ENCODE peak calls at places on chromosomes 3 and 15, in four cellular contexts. Z is HepG2, H is GM12878, P is H1. V is an unnamed sample.

GRCh38 chr3:24508423-24508839 is 13.8 kb upstream of the THRB start:
- DNase-seq in Z (no peak), H (no peak), P (no peak), V (no peak)

GRCh38 chr3:71107926-71108325 is 475.6 kb downstream of the FOXP1 start:
- DNase-seq in Z (no peak), H (no peak), P (no peak), V (no peak)

GRCh38 chr3:24683090-24683489 is 188.4 kb upstream of the THRB start:
- DNase-seq in Z (peak; percentile 55), H (no peak), P (no peak), V (no peak)

GRCh38 chr3:190605385-190605784 is 91.5 kb downstream of the IL1RAP start:
- DNase-seq in Z (no peak), H (no peak), P (no peak), V (no peak)

GRCh38 chr3:152309535-152310317 is 41.0 kb downstream of the MBNL1 start:
- DNase-seq in Z (no peak), H (no peak), P (no peak), V (no peak)

GRCh38 chr3:25139267-25139666 is 288.8 kb upstream of the RARB start:
- DNase-seq in Z (no peak), H (no peak), P (no peak), V (no peak)

GRCh38 chr3:112814256-112814655 is 32.4 kb downstream of the CD200R1L start:
- DNase-seq in Z (peak; percentile 2), H (no peak), P (no peak), V (no peak)

GRCh38 chr15:43799209-43799944 is 643 bp downstream of the SERINC4 start:
- DNase-seq in Z (no peak), H (no peak), P (no peak), V (no peak)

GRCh38 chr15:79943820-79944219 is 27.2 kb downstream of the BCL2A1 start:
- DNase-seq in Z (no peak), H (no peak), P (no peak), V (no peak)

GRCh38 chr15:65806387-65806786 is 14.3 kb upstream of the DENND4A start:
- DNase-seq in Z (no peak), H (no peak), P (no peak), V (no peak)

GRCh38 chr3:101677436-101678286 is 729 bp upstream of the ZBTB11 start:
- DNase-seq in Z (no peak), H (no peak), P (no peak), V (no peak)

GRCh38 chr15:92811514-92811913 is 88.6 kb upstream of the CHD2 start:
- DNase-seq in Z (peak; percentile 68), H (no peak), P (no peak), V (no peak)

GRCh38 chr15:100542290-100542689 is 13.5 kb upstream of the CERS3 start:
- DNase-seq in Z (no peak), H (no peak), P (no peak), V (no peak)

GRCh38 chr3:172625404-172625803 is 85.5 kb downstream of the NCEH1 start:
- DNase-seq in Z (no peak), H (no peak), P (no peak), V (no peak)

GRCh38 chr3:115194461-115194860 is 47.4 kb upstream of the ZBTB20 start:
- DNase-seq in Z (no peak), H (no peak), P (no peak), V (no peak)

GRCh38 chr15:49331951-49332350 is 91.1 kb upstream of the FGF7 start:
- DNase-seq in Z (no peak), H (no peak), P (no peak), V (no peak)
- TF ChIP-seq ZNF274 in Z (no peak), H (no peak), P (no peak), V (no peak)

GRCh38 chr3:176415896-176416295 is 781.4 kb downstream of the TBL1XR1 start:
- DNase-seq in Z (no peak), H (no peak), P (no peak), V (no peak)

GRCh38 chr3:176416870-176417269 is 780.4 kb downstream of the TBL1XR1 start:
- DNase-seq in Z (no peak), H (no peak), P (no peak), V (no peak)
- H3K4me3 ChIP-seq in Z (no peak overlapping the region), H (no peak overlapping the region), P (no peak overlapping the region), V (no peak overlapping the region)

GRCh38 chr3:100007313-100007712 is 107.0 kb downstream of the FILIP1L start:
- DNase-seq in Z (no peak), H (no peak), P (no peak), V (no peak)

GRCh38 chr3:100008081-100008698 is 106.1 kb downstream of the FILIP1L start:
- DNase-seq in Z (no peak), H (no peak), P (no peak), V (no peak)

GRCh38 chr3:100005670-100006393 is 108.5 kb downstream of the FILIP1L start:
- DNase-seq in Z (no peak), H (no peak), P (no peak), V (no peak)

GRCh38 chr3:100004931-100005330 is 109.4 kb downstream of the FILIP1L start:
- DNase-seq in Z (no peak), H (no peak), P (no peak), V (no peak)

GRCh38 chr3:100006570-100007271 is 107.6 kb downstream of the FILIP1L start:
- DNase-seq in Z (peak; percentile 13), H (no peak), P (no peak), V (no peak)
- TF ChIP-seq ZNF274 in Z (no peak), H (no peak), P (no peak), V (no peak)

GRCh38 chr3:146052791-146053310 is 108.1 kb downstream of the PLOD2 start:
- DNase-seq in Z (no peak), H (no peak), P (no peak), V (no peak)
- H3K4me3 ChIP-seq in Z (no peak overlapping the region), H (no peak overlapping the region), P (no peak overlapping the region), V (no peak overlapping the region)

DNA sequence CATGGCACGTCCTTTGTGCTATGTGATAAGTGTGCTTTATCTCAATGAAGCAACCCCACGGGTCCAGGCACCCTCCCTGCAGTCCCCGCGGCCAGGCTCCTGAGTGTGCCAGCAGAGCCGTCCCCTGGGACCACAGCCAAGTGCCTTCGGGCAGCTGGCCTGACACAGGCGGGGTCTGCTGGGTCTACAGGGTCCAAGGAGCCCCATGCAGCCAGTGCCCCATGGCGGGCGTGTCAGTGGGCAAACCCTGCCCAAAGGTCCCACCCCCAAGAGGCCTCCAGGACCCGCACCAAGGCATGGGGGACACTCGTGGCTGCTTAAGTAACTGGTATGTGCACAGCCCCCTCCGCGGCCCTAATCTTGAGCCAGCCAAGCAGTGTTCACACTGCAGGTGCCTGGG is 35.3 kb downstream of the KLHL25 start:
- DNase-seq in Z (no peak), H (no peak), P (no peak), V (no peak)
- TF ChIP-seq ZNF274 in Z (no peak), H (no peak), P (no peak), V (no peak)

DNA sequence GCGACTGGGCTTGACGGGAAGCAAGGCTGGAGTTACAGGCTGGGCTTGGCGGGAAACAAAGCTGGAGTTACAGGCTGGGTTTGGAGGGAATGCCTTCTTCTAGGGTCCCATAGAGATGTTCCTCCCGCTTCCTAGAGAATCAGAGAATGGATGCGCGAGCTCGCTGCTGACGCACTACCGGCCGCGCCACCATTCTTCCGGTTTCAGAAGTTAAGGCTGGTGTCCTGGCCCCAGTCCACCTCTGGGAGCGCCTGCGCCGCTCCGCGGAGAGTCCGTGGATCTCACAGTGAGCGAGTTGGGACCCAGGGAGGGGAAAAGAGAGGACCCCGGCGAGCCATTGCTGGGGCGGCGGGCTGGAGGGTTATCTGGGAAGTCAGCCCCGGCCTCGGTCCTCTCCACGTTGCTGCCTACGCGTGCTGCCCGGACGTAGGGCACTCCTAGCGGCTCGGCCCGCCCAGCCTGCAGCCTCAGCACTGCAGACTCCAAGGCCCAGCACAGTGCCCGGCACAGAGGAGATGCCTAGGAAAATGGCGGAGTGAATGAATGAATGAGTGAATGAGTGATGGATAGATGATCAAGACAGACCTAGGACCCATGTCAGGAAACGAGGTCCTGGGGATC is at the start of gene ZNF502:
- DNase-seq in Z (no peak), H (no peak), P (no peak), V (peak; percentile 86)
- H3K4me3 ChIP-seq in Z (no peak within 1 kb of the TSS), H (peak within 1 kb of the TSS; percentile 48), P (peak within 1 kb of the TSS; percentile 83), V (peak within 1 kb of the TSS; percentile 85)

DNA sequence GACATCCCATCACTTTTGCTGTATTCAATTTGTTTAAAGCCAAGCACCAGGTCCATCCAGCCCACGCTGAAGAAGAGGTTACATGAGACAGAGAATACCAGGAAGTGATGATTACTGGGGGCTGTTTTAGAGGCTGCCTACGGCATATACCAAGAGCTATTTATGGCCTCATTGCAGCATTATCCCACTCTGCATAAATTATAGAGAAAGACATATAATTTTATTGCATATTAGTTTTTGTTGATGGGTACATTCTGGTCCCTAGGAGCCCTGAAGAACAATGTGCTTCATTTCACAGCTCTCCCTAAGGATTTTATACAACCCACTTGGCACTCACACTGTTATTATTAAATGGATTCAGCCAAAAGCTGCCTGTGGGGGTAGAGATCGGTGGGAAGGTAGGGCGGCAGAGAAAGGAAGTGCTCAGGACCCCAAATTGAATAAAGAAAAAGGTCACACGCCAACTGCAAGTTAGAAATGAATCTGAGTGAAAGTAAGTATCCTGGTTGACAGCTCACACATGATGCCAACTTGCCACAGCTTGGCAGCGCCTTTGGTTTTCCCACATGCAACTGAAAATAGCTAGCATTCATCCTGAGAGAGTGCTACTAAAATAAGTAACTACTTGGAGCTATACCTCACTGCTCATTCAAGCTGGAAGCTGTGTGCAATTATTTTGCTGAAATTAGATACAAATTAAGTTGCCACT is 73.7 kb downstream of the CCNL1 start:
- DNase-seq in Z (no peak), H (no peak), P (no peak), V (no peak)
- TF ChIP-seq ZNF274 in Z (no peak), H (no peak), P (no peak), V (no peak)

V was measured in NT2/D1.